ENCODE peak calls at places on chromosomes 12 and 14, in six cellular contexts. One of them, this sample, is unnamed.

GRCh38 chr12:57613427-57614109 is 2.3 kb downstream of the ARHGEF25 start:
- DNase-seq in ovary: no peak
- DNase-seq in spleen: no peak
- DNase-seq in HepG2: no peak
- DNase-seq in uterus: no peak
- DNase-seq in heart left ventricle: no peak
- DNase-seq in this sample: peak; percentile 37

GRCh38 chr12:91053951-91054715 is 3.7 kb downstream of the KERA start:
- DNase-seq in ovary: peak; percentile 77
- DNase-seq in spleen: no peak
- DNase-seq in HepG2: no peak
- DNase-seq in uterus: peak; percentile 24
- DNase-seq in heart left ventricle: no peak
- DNase-seq in this sample: peak; percentile 57

GRCh38 chr14:101598571-101599233 is 37.4 kb downstream of the DIO3 start:
- DNase-seq in ovary: peak; percentile 6
- DNase-seq in spleen: no peak
- DNase-seq in HepG2: no peak
- DNase-seq in uterus: no peak
- DNase-seq in heart left ventricle: no peak
- DNase-seq in this sample: no peak

GRCh38 chr14:89858084-89858483 is 96.4 kb downstream of the EFCAB11 start:
- DNase-seq in ovary: no peak
- DNase-seq in spleen: no peak
- DNase-seq in HepG2: no peak
- DNase-seq in uterus: no peak
- DNase-seq in heart left ventricle: no peak
- DNase-seq in this sample: no peak

GRCh38 chr12:76544601-76545261 is 14.8 kb downstream of the OSBPL8 start:
- DNase-seq in ovary: no peak
- DNase-seq in spleen: no peak
- DNase-seq in HepG2: no peak
- DNase-seq in uterus: no peak
- DNase-seq in heart left ventricle: no peak
- DNase-seq in this sample: no peak

GRCh38 chr12:101051901-101052550 is 158.0 kb downstream of the SLC5A8 start:
- DNase-seq in ovary: peak; percentile 49
- DNase-seq in spleen: no peak
- DNase-seq in HepG2: peak; percentile 88
- DNase-seq in uterus: no peak
- DNase-seq in heart left ventricle: no peak
- DNase-seq in this sample: no peak

GRCh38 chr12:85920324-85920947 is 46.3 kb downstream of the NTS start:
- DNase-seq in ovary: no peak
- DNase-seq in spleen: no peak
- DNase-seq in HepG2: peak; percentile 12
- DNase-seq in uterus: no peak
- DNase-seq in heart left ventricle: no peak
- DNase-seq in this sample: no peak

GRCh38 chr12:68808388-68809189 is 612 bp downstream of the MDM2 start:
- DNase-seq in ovary: peak; percentile 81
- DNase-seq in spleen: peak; percentile 93
- DNase-seq in HepG2: peak; percentile 96
- DNase-seq in uterus: peak; percentile 78
- DNase-seq in heart left ventricle: peak; percentile 81
- DNase-seq in this sample: peak; percentile 92

GRCh38 chr14:72518809-72519377 is 375.0 kb downstream of the DPF3 start:
- DNase-seq in ovary: no peak
- DNase-seq in spleen: no peak
- DNase-seq in HepG2: no peak
- DNase-seq in uterus: no peak
- DNase-seq in heart left ventricle: no peak
- DNase-seq in this sample: no peak

GRCh38 chr12:59904874-59905521 is 309.2 kb downstream of the SLC16A7 start:
- DNase-seq in ovary: no peak
- DNase-seq in spleen: no peak
- DNase-seq in HepG2: no peak
- DNase-seq in uterus: no peak
- DNase-seq in heart left ventricle: no peak
- DNase-seq in this sample: no peak

GRCh38 chr12:65122661-65123060 is 1.6 kb upstream of the WIF1 start:
- DNase-seq in ovary: no peak
- DNase-seq in spleen: no peak
- DNase-seq in HepG2: no peak
- DNase-seq in uterus: no peak
- DNase-seq in heart left ventricle: no peak
- DNase-seq in this sample: no peak

GRCh38 chr12:12975322-12976077 is 23.5 kb upstream of the GPRC5D start:
- DNase-seq in ovary: peak; percentile 35
- DNase-seq in spleen: no peak
- DNase-seq in HepG2: peak; percentile 41
- DNase-seq in uterus: no peak
- DNase-seq in heart left ventricle: no peak
- DNase-seq in this sample: no peak

GRCh38 chr14:76917759-76918175 is 91.6 kb downstream of the LRRC74A start:
- DNase-seq in ovary: no peak
- DNase-seq in spleen: no peak
- DNase-seq in HepG2: no peak
- DNase-seq in uterus: peak; percentile 45
- DNase-seq in heart left ventricle: peak; percentile 83
- DNase-seq in this sample: peak; percentile 88

GRCh38 chr14:35789651-35790050 is 19.4 kb downstream of the RALGAPA1 start:
- DNase-seq in ovary: no peak
- DNase-seq in spleen: no peak
- DNase-seq in HepG2: no peak
- DNase-seq in uterus: no peak
- DNase-seq in heart left ventricle: no peak
- DNase-seq in this sample: no peak

GRCh38 chr12:120588371-120588770 is 7.2 kb upstream of the POP5 start:
- DNase-seq in ovary: no peak
- DNase-seq in spleen: no peak
- DNase-seq in HepG2: no peak
- DNase-seq in uterus: no peak
- DNase-seq in heart left ventricle: no peak
- DNase-seq in this sample: no peak

GRCh38 chr12:120586860-120587259 is 5.7 kb upstream of the POP5 start:
- DNase-seq in ovary: no peak
- DNase-seq in spleen: no peak
- DNase-seq in HepG2: no peak
- DNase-seq in uterus: no peak
- DNase-seq in heart left ventricle: no peak
- DNase-seq in this sample: no peak

GRCh38 chr12:120590741-120591407 is 9.7 kb upstream of the POP5 start:
- DNase-seq in ovary: no peak
- DNase-seq in spleen: no peak
- DNase-seq in HepG2: peak; percentile 62
- DNase-seq in uterus: no peak
- DNase-seq in heart left ventricle: no peak
- DNase-seq in this sample: no peak

GRCh38 chr12:120586216-120586615 is 5.0 kb upstream of the POP5 start:
- DNase-seq in ovary: no peak
- DNase-seq in spleen: no peak
- DNase-seq in HepG2: no peak
- DNase-seq in uterus: no peak
- DNase-seq in heart left ventricle: no peak
- DNase-seq in this sample: no peak

DNA sequence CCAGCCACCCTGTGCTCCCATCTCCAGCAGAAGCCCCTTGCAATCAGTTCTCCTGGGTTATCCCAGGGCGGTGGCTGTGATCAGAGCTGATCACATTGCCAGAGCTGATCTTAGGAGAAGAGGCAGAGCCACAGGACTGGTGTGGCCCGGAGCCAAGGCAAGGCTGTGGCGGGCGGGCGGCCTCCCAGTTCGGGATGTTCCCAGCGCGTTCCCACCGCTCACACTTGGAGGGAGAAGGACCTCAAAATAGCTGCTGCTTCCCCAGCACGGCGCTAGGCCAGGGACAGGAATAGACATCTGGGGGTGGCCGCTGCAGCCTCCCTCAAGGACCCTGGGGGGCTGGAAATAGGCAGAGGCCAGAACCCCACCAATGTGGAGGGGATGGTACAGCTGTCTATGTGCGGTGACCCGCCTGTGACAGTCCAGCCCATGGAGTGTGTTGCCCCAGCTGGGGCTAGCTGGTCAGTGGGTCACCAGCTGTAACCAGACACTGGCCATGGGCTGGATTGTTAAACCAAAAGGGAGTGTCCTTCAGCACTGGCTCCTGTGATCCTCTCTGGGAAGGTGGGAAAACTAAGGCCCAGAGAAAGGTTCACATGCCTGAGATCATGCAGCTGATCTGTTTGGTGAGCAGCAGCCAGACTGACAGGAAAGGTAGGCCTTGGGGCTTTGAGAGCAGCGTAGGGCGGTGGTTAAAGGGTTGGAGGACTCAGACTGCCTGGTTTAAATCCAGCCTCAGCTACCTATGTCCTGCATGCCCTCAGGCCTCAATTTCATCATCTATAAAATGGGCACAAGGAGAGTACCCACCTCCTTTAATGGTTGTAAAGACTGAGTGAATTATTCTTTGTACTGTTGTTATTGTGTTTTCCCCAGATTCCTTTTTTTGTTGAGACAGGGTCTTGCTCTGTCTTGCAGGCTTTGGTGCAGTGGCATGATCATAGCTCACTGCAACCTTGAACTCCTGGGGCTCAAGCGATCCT is 8.0 kb upstream of the POP5 start:
- DNase-seq in ovary: no peak
- DNase-seq in spleen: no peak
- DNase-seq in HepG2: no peak
- DNase-seq in uterus: peak; percentile 24
- DNase-seq in heart left ventricle: peak; percentile 88
- DNase-seq in this sample: no peak
- H3K27ac ChIP-seq in ovary: no peak overlapping the region
- H3K27ac ChIP-seq in spleen: no peak overlapping the region
- H3K27ac ChIP-seq in HepG2: no peak overlapping the region
- H3K27ac ChIP-seq in uterus: no peak overlapping the region
- H3K27ac ChIP-seq in heart left ventricle: peak overlapping the region; percentile 86
- H3K27ac ChIP-seq in this sample: no peak overlapping the region

GRCh38 chr12:120757949-120758348 is 32.3 kb downstream of the ACADS start:
- DNase-seq in ovary: no peak
- DNase-seq in spleen: no peak
- DNase-seq in HepG2: no peak
- DNase-seq in uterus: no peak
- DNase-seq in heart left ventricle: no peak
- DNase-seq in this sample: no peak

GRCh38 chr12:120760349-120761245 is 35.0 kb downstream of the ACADS start:
- DNase-seq in ovary: no peak
- DNase-seq in spleen: no peak
- DNase-seq in HepG2: no peak
- DNase-seq in uterus: no peak
- DNase-seq in heart left ventricle: no peak
- DNase-seq in this sample: no peak

GRCh38 chr12:120757226-120757742 is 31.7 kb downstream of the ACADS start:
- DNase-seq in ovary: no peak
- DNase-seq in spleen: no peak
- DNase-seq in HepG2: no peak
- DNase-seq in uterus: no peak
- DNase-seq in heart left ventricle: no peak
- DNase-seq in this sample: no peak

GRCh38 chr12:120759591-120760348 is 34.1 kb downstream of the ACADS start:
- DNase-seq in ovary: no peak
- DNase-seq in spleen: no peak
- DNase-seq in HepG2: no peak
- DNase-seq in uterus: no peak
- DNase-seq in heart left ventricle: no peak
- DNase-seq in this sample: no peak

GRCh38 chr12:120758798-120759590 is 33.4 kb downstream of the ACADS start:
- DNase-seq in ovary: no peak
- DNase-seq in spleen: no peak
- DNase-seq in HepG2: no peak
- DNase-seq in uterus: no peak
- DNase-seq in heart left ventricle: no peak
- DNase-seq in this sample: no peak
- TF ChIP-seq POLR2A in ovary: no peak
- TF ChIP-seq POLR2A in spleen: no peak
- TF ChIP-seq POLR2A in HepG2: no peak
- TF ChIP-seq POLR2A in uterus: no peak
- TF ChIP-seq POLR2A in heart left ventricle: no peak
- TF ChIP-seq POLR2A in this sample: no peak

GRCh38 chr14:103830511-103831270 is 16.7 kb downstream of the PPP1R13B start:
- DNase-seq in ovary: no peak
- DNase-seq in spleen: peak; percentile 19
- DNase-seq in HepG2: no peak
- DNase-seq in uterus: no peak
- DNase-seq in heart left ventricle: no peak
- DNase-seq in this sample: peak; percentile 21
- H3K27ac ChIP-seq in ovary: no peak overlapping the region
- H3K27ac ChIP-seq in spleen: no peak overlapping the region
- H3K27ac ChIP-seq in HepG2: no peak overlapping the region
- H3K27ac ChIP-seq in uterus: no peak overlapping the region
- H3K27ac ChIP-seq in heart left ventricle: no peak overlapping the region
- H3K27ac ChIP-seq in this sample: no peak overlapping the region

GRCh38 chr12:131894313-131894860 is at the start of gene ULK1:
- DNase-seq in ovary: peak; percentile 95
- DNase-seq in spleen: peak; percentile 98
- DNase-seq in HepG2: peak; percentile 70
- DNase-seq in uterus: peak; percentile 94
- DNase-seq in heart left ventricle: peak; percentile 96
- DNase-seq in this sample: peak; percentile 98

GRCh38 chr12:131895640-131896079 is 1.2 kb downstream of the ULK1 start:
- DNase-seq in ovary: no peak
- DNase-seq in spleen: no peak
- DNase-seq in HepG2: no peak
- DNase-seq in uterus: no peak
- DNase-seq in heart left ventricle: no peak
- DNase-seq in this sample: no peak

GRCh38 chr12:131896080-131896810 is 1.8 kb downstream of the ULK1 start:
- DNase-seq in ovary: peak; percentile 95
- DNase-seq in spleen: peak; percentile 97
- DNase-seq in HepG2: peak; percentile 83
- DNase-seq in uterus: peak; percentile 85
- DNase-seq in heart left ventricle: peak; percentile 94
- DNase-seq in this sample: peak; percentile 98

GRCh38 chr12:131893605-131894312 is 663 bp upstream of the ULK1 start:
- DNase-seq in ovary: no peak
- DNase-seq in spleen: peak; percentile 68
- DNase-seq in HepG2: no peak
- DNase-seq in uterus: no peak
- DNase-seq in heart left ventricle: no peak
- DNase-seq in this sample: no peak

GRCh38 chr12:131894981-131895639 is 688 bp downstream of the ULK1 start:
- DNase-seq in ovary: peak; percentile 47
- DNase-seq in spleen: peak; percentile 88
- DNase-seq in HepG2: no peak
- DNase-seq in uterus: peak; percentile 36
- DNase-seq in heart left ventricle: no peak
- DNase-seq in this sample: peak; percentile 72
- TF ChIP-seq POLR2A in ovary: no peak
- TF ChIP-seq POLR2A in spleen: no peak
- TF ChIP-seq POLR2A in HepG2: no peak
- TF ChIP-seq POLR2A in uterus: no peak
- TF ChIP-seq POLR2A in heart left ventricle: no peak
- TF ChIP-seq POLR2A in this sample: no peak

This sample was measured in sigmoid colon.